ENCODE peak calls at places on chromosome 6, in five cellular contexts. T is iPS DF 6.9; Y is left ventricle myocardium inferior; U is CD8-positive, alpha-beta T cell; L is ovary. B is an unnamed sample.
A peak's percentile ranks its signal among the peaks of the same experiment; 100 is the strongest.

GRCh38 chr6:136723780-136724179 is 68.5 kb downstream of the MAP3K5 start:
- DNase-seq in T (no peak), Y (no peak), U (peak; percentile 62), L (no peak), B (no peak)

GRCh38 chr6:73565767-73566485 is 45.1 kb upstream of the EEF1A1 start:
- DNase-seq in T (no peak), Y (no peak), U (no peak), L (no peak), B (no peak)

GRCh38 chr6:158398252-158399024 is 86.2 kb downstream of the TULP4 start:
- DNase-seq in T (no peak), Y (no peak), U (no peak), L (no peak), B (no peak)

GRCh38 chr6:41023114-41023513 is 15.9 kb downstream of the UNC5CL start:
- DNase-seq in T (no peak), Y (no peak), U (no peak), L (no peak), B (no peak)

GRCh38 chr6:37819802-37820712 is 530 bp downstream of the ZFAND3 start:
- DNase-seq in T (no peak), Y (peak; percentile 60), U (peak; percentile 45), L (peak; percentile 36), B (no peak)

GRCh38 chr6:55825402-55826051 is 49.9 kb downstream of the BMP5 start:
- DNase-seq in T (no peak), Y (no peak), U (no peak), L (no peak), B (no peak)

GRCh38 chr6:121847806-121848522 is 412.5 kb downstream of the GJA1 start:
- DNase-seq in T (no peak), Y (no peak), U (no peak), L (no peak), B (no peak)

GRCh38 chr6:146032387-146032786 is 3.5 kb downstream of the GRM1 start:
- DNase-seq in T (no peak), Y (no peak), U (no peak), L (no peak), B (no peak)

GRCh38 chr6:158304254-158304653 is 8.0 kb upstream of the TULP4 start:
- DNase-seq in T (no peak), Y (no peak), U (no peak), L (no peak), B (no peak)

GRCh38 chr6:26232950-26233607 is 131.9 kb upstream of the BTN3A2 start:
- DNase-seq in T (no peak), Y (no peak), U (peak; percentile 34), L (no peak), B (no peak)

GRCh38 chr6:129709909-129710721 is at the start of gene ARHGAP18:
- DNase-seq in T (peak; percentile 81), Y (peak; percentile 89), U (peak; percentile 62), L (peak; percentile 82), B (peak; percentile 61)

GRCh38 chr6:22952076-22952475 is 382.7 kb downstream of the HDGFL1 start:
- DNase-seq in T (no peak), Y (no peak), U (no peak), L (no peak), B (no peak)

GRCh38 chr6:30556714-30556963 is 350 bp upstream of the GNL1 start:
- DNase-seq in T (no peak), Y (peak; percentile 88), U (peak; percentile 93), L (peak; percentile 90), B (no peak)

GRCh38 chr6:24910331-24910849 is 25.4 kb downstream of the RIPOR2 start:
- DNase-seq in T (no peak), Y (peak; percentile 22), U (peak; percentile 59), L (no peak), B (no peak)

GRCh38 chr6:140156131-140156530 is 781.7 kb upstream of the CITED2 start:
- DNase-seq in T (no peak), Y (no peak), U (no peak), L (no peak), B (no peak)

GRCh38 chr6:164478426-164478825 is 831.0 kb downstream of the C6orf118 start:
- DNase-seq in T (no peak), Y (no peak), U (no peak), L (no peak), B (no peak)

GRCh38 chr6:157287923-157288322 is 35.4 kb downstream of the TMEM242 start:
- DNase-seq in T (no peak), Y (no peak), U (no peak), L (no peak), B (no peak)

GRCh38 chr6:122610690-122611455 is 668 bp downstream of the PKIB start:
- DNase-seq in T (no peak), Y (peak; percentile 16), U (peak; percentile 14), L (no peak), B (no peak)

GRCh38 chr6:30742316-30743098 is at the start of gene FLOT1:
- DNase-seq in T (peak; percentile 68), Y (peak; percentile 99), U (peak; percentile 77), L (peak; percentile 92), B (no peak)

GRCh38 chr6:116764961-116765841 is at the start of gene FAM162B:
- DNase-seq in T (no peak), Y (peak; percentile 81), U (no peak), L (peak; percentile 23), B (no peak)

GRCh38 chr6:151763938-151764680 is 43.4 kb upstream of the ESR1 start:
- DNase-seq in T (peak; percentile 92), Y (peak; percentile 95), U (peak; percentile 20), L (peak; percentile 97), B (peak; percentile 87)

GRCh38 chr6:111997863-111998191 is 56.1 kb upstream of the CCN6 start:
- DNase-seq in T (no peak), Y (peak; percentile 50), U (no peak), L (no peak), B (no peak)
- H3K27ac ChIP-seq in T (no peak overlapping the region), Y (peak overlapping the region; percentile 62), U (no peak overlapping the region), L (no peak overlapping the region), B (no peak overlapping the region)

DNA sequence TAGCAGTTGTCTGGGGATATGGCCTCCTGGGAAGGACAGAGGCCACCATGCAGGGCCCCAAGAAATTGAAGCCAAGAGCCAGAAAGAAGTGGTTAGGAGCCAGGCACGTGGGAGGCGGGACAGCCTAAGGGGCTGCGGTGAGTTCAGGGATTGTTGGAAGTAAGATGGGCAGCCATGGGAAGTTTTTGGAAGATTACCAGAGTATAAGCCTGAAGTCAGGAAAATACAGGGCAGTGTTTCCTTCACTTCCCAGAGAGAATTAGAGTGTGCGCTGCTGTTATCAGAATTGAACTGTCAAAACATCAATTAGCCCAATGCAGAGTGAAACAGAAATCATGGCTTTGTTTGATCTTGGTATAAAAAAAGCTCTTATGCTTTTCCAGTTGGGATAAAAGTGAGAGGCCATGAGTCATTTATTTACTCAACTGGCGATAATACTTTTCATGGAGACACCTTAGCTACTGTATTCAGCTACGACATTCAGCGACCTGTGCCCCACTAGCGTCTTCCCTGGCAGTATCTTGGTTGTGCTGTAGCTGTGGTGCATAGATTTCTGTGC is 66.9 kb downstream of the PHACTR2 start:
- DNase-seq in T (no peak), Y (no peak), U (no peak), L (no peak), B (no peak)
- H3K27ac ChIP-seq in T (peak overlapping the region; percentile 79), Y (peak overlapping the region; percentile 77), U (no peak overlapping the region), L (peak overlapping the region; percentile 76), B (no peak overlapping the region)

DNA sequence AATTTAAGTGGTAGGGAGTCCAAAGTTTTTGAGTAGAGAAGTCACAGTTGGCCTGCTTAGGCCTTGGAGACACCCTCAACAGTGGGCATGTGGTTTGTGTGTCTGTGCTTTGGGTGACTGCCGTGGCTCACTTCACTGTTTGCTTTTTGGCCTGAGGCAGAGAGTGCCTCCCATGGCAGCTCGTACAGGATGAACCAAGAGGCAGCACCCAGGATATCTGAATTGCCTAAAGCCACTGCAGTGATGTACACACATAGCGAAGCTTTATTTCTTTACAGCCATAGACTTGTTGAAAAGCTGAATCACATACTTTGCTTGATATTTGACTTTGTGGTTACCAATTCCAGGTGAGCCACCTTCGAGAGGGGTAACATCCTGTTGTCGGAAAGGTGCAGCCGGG is 21.6 kb downstream of the RREB1 start:
- DNase-seq in T (no peak), Y (no peak), U (no peak), L (no peak), B (peak; percentile 52)
- H3K27ac ChIP-seq in T (no peak overlapping the region), Y (peak overlapping the region; percentile 24), U (no peak overlapping the region), L (no peak overlapping the region), B (peak overlapping the region; percentile 90)

GRCh38 chr6:111723412-111723970 is 117.8 kb upstream of the TRAF3IP2 start:
- DNase-seq in T (no peak), Y (no peak), U (no peak), L (no peak), B (no peak)

GRCh38 chr6:111720931-111721496 is 115.3 kb upstream of the TRAF3IP2 start:
- DNase-seq in T (no peak), Y (no peak), U (no peak), L (no peak), B (no peak)

GRCh38 chr6:111724039-111724438 is 118.4 kb upstream of the TRAF3IP2 start:
- DNase-seq in T (no peak), Y (no peak), U (no peak), L (no peak), B (no peak)

GRCh38 chr6:111722220-111722731 is 116.6 kb upstream of the TRAF3IP2 start:
- DNase-seq in T (no peak), Y (no peak), U (no peak), L (no peak), B (no peak)

DNA sequence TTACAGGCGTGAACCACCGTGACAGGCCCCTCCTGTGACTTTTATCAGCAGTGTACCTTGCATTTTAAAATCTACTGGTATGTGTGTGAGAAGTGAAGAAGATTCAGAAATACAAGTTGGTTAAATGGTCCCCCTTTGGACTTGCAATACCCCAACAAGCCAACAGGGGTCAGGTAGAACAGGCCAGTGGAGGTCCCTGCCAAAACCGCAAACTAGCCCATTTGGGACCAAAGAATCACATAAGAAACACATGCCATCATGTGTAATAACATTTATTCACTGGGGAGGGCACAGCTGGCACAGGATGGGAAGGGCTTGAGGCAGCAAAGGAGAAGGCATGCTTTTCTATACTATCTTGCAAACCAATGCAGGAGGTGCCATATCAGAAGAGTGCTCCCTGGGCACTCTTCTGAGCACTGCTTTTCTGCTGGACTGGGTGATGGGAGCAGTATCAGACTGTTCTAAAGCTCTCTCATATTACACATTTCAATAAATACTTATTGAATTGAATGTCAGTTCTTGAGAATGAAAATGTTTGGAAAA is 116.1 kb upstream of the TRAF3IP2 start:
- DNase-seq in T (no peak), Y (no peak), U (peak; percentile 38), L (no peak), B (no peak)
- H3K27ac ChIP-seq in T (no peak overlapping the region), Y (peak overlapping the region; percentile 39), U (no peak overlapping the region), L (no peak overlapping the region), B (no peak overlapping the region)

B was measured in epithelial cell of prostate.